ENCODE peak calls at places on chromosomes 3 and 15, in nine cellular contexts. L is tibial artery; O is anterior cingulate cortex; V is activated CD4-positive, alpha-beta T cell treated with anti-CD3 and anti-CD28 coated beads, Interleukin-2, amount 10 ng/mL, durations not matched to agents 7 days and 5 days; Q is GM23248; A is cortex of kidney; E is mammary epithelial cell; M is AG10803; W is Panc1. C is an unnamed sample.

GRCh38 chr3:45311327-45311726 is 77.0 kb upstream of the LARS2 start:
- DNase-seq in V (no peak), L (no peak), E (no peak), M (no peak), W (no peak), O (no peak), Q (no peak), A (no peak), C (no peak)

GRCh38 chr3:36714343-36714742 is 50.0 kb downstream of the DCLK3 start:
- DNase-seq in L (no peak), W (no peak), E (no peak), M (peak), Q (peak), A (no peak), O (no peak), V (no peak), C (peak)

GRCh38 chr3:110886514-110886913 is 185.1 kb upstream of the NECTIN3 start:
- DNase-seq in W (no peak), A (no peak), V (no peak), O (no peak), E (no peak), L (no peak), Q (no peak), M (peak), C (no peak)

GRCh38 chr3:104132566-104132997 is 1234.1 kb upstream of the ALCAM start:
- DNase-seq in O (no peak), L (no peak), M (peak), A (no peak), W (no peak), Q (peak), V (no peak), E (no peak), C (no peak)

GRCh38 chr3:150342951-150343468 is 65.1 kb upstream of the TSC22D2 start:
- DNase-seq in M (peak), A (no peak), V (no peak), O (no peak), E (no peak), W (no peak), L (no peak), Q (peak), C (no peak)

GRCh38 chr3:77150028-77150427 is 110.1 kb downstream of the ROBO2 start:
- DNase-seq in A (no peak), O (no peak), V (no peak), W (no peak), L (no peak), Q (no peak), E (no peak), M (no peak), C (no peak)

GRCh38 chr3:123357275-123357674 is 91.6 kb downstream of the ADCY5 start:
- DNase-seq in O (no peak), E (no peak), A (no peak), W (no peak), Q (no peak), L (no peak), M (no peak), V (no peak), C (no peak)

GRCh38 chr3:160999268-160999667 is 105.9 kb downstream of the B3GALNT1 start:
- DNase-seq in O (no peak), Q (no peak), W (no peak), A (no peak), V (no peak), L (no peak), E (peak), M (no peak), C (no peak)

GRCh38 chr15:79430901-79431635 is 1.1 kb upstream of the MINAR1 start:
- DNase-seq in E (no peak), O (no peak), M (peak), L (no peak), Q (no peak), V (no peak), A (no peak), W (no peak), C (no peak)

GRCh38 chr3:189430166-189430565 is 201.0 kb upstream of the TP63 start:
- DNase-seq in E (no peak), W (no peak), O (no peak), A (no peak), M (no peak), V (no peak), Q (no peak), L (no peak), C (no peak)

GRCh38 chr3:87968668-87969067 is 90.1 kb downstream of the CGGBP1 start:
- DNase-seq in M (no peak), L (no peak), W (no peak), O (no peak), Q (no peak), A (no peak), E (no peak), V (no peak), C (no peak)

GRCh38 chr3:123837858-123838257 is 46.3 kb downstream of the MYLK start:
- DNase-seq in A (no peak), M (no peak), Q (no peak), E (no peak), O (no peak), L (no peak), W (no peak), V (no peak), C (no peak)

C was measured in trophoblast cell.